ENCODE peak calls at places on chromosomes 2 and 18, in seven cellular contexts. X, T, I, C, Q, W and H are unnamed samples. For H3K27me3 and H3K9me3, the result is how much of the 10 kb centered on the place peaks cover.

GRCh38 chr2:18077211-18077610 is 198.7 kb downstream of the KCNS3 start:
- DNase-seq in C (no peak), X (no peak), T (peak), W (no peak), I (no peak), Q (no peak), H (no peak)

GRCh38 chr2:54560146-54560881 is 104.2 kb downstream of the SPTBN1 start:
- DNase-seq in T (peak), W (no peak), Q (no peak), I (peak), C (peak), X (peak), H (no peak)

GRCh38 chr2:171279983-171280790 is 119.5 kb upstream of the TLK1 start:
- DNase-seq in I (no peak), T (no peak), X (no peak), W (no peak), C (no peak), Q (peak), H (no peak)

GRCh38 chr2:239050252-239050649 is 202.4 kb downstream of the TWIST2 start:
- DNase-seq in I (no peak), X (no peak), W (no peak), T (no peak), C (no peak), Q (no peak), H (no peak)

GRCh38 chr2:220090050-220090449 is 462.6 kb downstream of the SLC4A3 start:
- DNase-seq in C (no peak), W (no peak), I (no peak), Q (no peak), T (no peak), X (no peak), H (no peak)

GRCh38 chr18:3283253-3283863 is 21.4 kb downstream of the MYL12B start:
- DNase-seq in C (no peak), I (no peak), W (no peak), Q (no peak), X (no peak), T (no peak), H (no peak)

GRCh38 chr2:215556979-215557378 is 121.1 kb upstream of the FN1 start:
- DNase-seq in X (no peak), W (no peak), C (no peak), Q (no peak), T (peak), I (peak), H (no peak)

GRCh38 chr18:2651981-2652380 is 3.5 kb upstream of the SMCHD1 start:
- DNase-seq in C (no peak), Q (no peak), T (no peak), X (no peak), I (no peak), W (no peak), H (no peak)

GRCh38 chr2:138183700-138184099 is 219.4 kb downstream of the HNMT start:
- DNase-seq in C (peak), W (no peak), T (no peak), X (no peak), I (no peak), Q (no peak), H (no peak)

GRCh38 chr18:33702625-33703024 is 124.6 kb downstream of the ASXL3 start:
- DNase-seq in C (no peak), Q (no peak), X (no peak), I (no peak), W (no peak), T (no peak), H (no peak)

GRCh38 chr18:34880882-34881852 is 160.0 kb upstream of the MAPRE2 start:
- DNase-seq in W (no peak), T (peak), X (no peak), Q (peak), I (peak), C (no peak), H (no peak)

GRCh38 chr18:36610716-36611115 is 218.1 kb downstream of the TPGS2 start:
- DNase-seq in I (peak), W (no peak), X (no peak), Q (no peak), C (peak), T (no peak), H (no peak)

GRCh38 chr18:34624551-34624950 is 85.5 kb upstream of the DTNA start:
- DNase-seq in C (no peak), X (no peak), Q (no peak), I (no peak), W (no peak), T (no peak), H (no peak)

GRCh38 chr2:8821276-8822217 is 15.9 kb downstream of the KIDINS220 start:
- DNase-seq in X (peak), Q (peak), I (peak), T (peak), C (no peak), W (peak), H (no peak)

GRCh38 chr2:188382107-188382506 is 90.4 kb downstream of the GULP1 start:
- DNase-seq in W (no peak), Q (no peak), T (peak), I (peak), X (no peak), C (no peak), H (no peak)

GRCh38 chr2:134021830-134022524 is 231.9 kb upstream of the MGAT5 start:
- DNase-seq in I (no peak), W (no peak), C (no peak), X (no peak), Q (no peak), T (no peak), H (no peak)

GRCh38 chr18:50706199-50706598 is 113.6 kb downstream of the MRO start:
- DNase-seq in X (no peak), W (no peak), I (no peak), Q (no peak), C (no peak), T (no peak), H (no peak)

GRCh38 chr18:6566338-6566911 is 151.7 kb upstream of the L3MBTL4 start:
- DNase-seq in T (no peak), I (no peak), C (peak), X (no peak), Q (no peak), W (no peak), H (no peak)

GRCh38 chr2:70469435-70469834 is 84.2 kb downstream of the TGFA start:
- DNase-seq in C (no peak), I (no peak), T (no peak), Q (no peak), W (no peak), X (no peak), H (no peak)

GRCh38 chr2:65919579-65920188 is 487.3 kb upstream of the SPRED2 start:
- DNase-seq in W (no peak), X (no peak), T (no peak), C (no peak), I (no peak), Q (no peak), H (no peak)

GRCh38 chr2:204251118-204251757 is 294.0 kb upstream of the PARD3B start:
- DNase-seq in X (no peak), C (no peak), Q (no peak), I (no peak), W (no peak), T (no peak), H (no peak)

GRCh38 chr18:41940506-41941215 is 14.4 kb upstream of the PIK3C3 start:
- DNase-seq in T (peak), C (peak), Q (no peak), W (no peak), X (no peak), I (peak), H (no peak)

GRCh38 chr2:41717883-41718282 is 329.9 kb upstream of the PKDCC start:
- DNase-seq in W (no peak), I (no peak), Q (no peak), C (no peak), T (no peak), X (no peak), H (no peak)

GRCh38 chr2:19124135-19124534 is 234.3 kb downstream of the OSR1 start:
- DNase-seq in Q (no peak), I (peak), C (no peak), W (no peak), X (no peak), T (peak), H (no peak)

GRCh38 chr18:65753520-65753919 is 2.7 kb downstream of the CDH7 start:
- DNase-seq in Q (peak), W (no peak), I (no peak), C (peak), T (peak), X (no peak), H (no peak)

GRCh38 chr18:68121308-68121707 is 593.6 kb downstream of the TMX3 start:
- DNase-seq in W (no peak), Q (no peak), I (no peak), T (peak), C (peak), X (no peak), H (no peak)

DNA sequence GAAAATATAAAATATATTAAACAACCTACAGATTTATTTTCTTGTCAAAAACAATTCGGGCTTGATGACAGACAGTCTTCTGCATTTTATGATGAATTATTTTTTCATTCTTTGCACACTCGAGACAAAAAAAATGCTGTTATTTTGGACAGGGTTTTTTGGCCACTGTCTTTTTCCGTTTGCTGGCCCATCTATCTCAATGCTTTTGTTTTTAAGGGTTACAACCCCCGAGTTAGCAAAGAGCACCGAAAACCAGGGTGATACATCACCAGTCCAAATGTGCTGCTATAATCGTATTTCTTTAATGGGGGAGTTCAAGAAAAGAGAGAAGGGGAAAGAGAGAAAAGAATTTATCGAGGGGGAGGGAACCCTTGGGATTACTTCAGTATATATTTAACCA is 7.7 kb downstream of the EVX2 start:
- DNase-seq in I (no peak), X (no peak), W (no peak), Q (no peak), T (no peak), C (no peak), H (no peak)
- H3K27me3 ChIP-seq in I (half or more), X (under half), W (half or more), Q (half or more), T (half or more), C (half or more), H (half or more)

GRCh38 chr2:88658890-88659881 is 31.9 kb upstream of the EIF2AK3 start:
- DNase-seq in Q (peak), C (no peak), T (peak), X (peak), I (peak), W (no peak), H (peak)
- H3K9me3 ChIP-seq in Q (under half), C (under half), T (under half), X (under half), I (under half), W (under half), H (under half)

DNA sequence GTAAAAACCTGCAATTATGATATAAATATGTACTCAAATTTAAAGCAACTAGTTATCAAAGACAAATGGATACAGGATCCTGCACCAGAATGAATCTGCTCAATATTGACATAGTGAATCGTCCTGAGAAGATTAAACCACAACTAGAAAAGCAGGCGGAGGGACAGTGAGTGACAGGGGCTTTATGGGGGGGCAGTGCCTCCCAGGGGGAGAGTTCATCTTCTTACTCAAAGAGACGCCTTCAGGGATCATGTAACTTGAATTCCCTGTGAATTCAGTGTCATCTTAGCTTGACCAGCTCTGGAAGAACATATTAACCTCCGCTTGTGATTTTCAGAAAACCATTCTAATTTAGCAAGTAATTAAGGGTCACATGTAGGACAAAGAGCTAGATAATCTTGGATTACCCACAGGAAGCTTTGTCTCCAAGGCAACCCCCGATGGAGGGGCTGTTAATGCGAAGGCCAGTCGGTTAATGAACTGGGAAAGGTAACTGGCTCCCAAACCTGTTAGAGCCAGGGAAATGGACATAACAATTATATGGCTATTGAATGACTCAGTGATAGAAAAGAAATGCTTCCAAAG is 17.4 kb upstream of the LMAN1 start:
- DNase-seq in W (no peak), Q (no peak), I (no peak), X (no peak), C (peak), T (no peak), H (no peak)
- H3K27me3 ChIP-seq in W (under half), Q (under half), I (under half), X (under half), C (under half), T (under half), H (under half)

DNA sequence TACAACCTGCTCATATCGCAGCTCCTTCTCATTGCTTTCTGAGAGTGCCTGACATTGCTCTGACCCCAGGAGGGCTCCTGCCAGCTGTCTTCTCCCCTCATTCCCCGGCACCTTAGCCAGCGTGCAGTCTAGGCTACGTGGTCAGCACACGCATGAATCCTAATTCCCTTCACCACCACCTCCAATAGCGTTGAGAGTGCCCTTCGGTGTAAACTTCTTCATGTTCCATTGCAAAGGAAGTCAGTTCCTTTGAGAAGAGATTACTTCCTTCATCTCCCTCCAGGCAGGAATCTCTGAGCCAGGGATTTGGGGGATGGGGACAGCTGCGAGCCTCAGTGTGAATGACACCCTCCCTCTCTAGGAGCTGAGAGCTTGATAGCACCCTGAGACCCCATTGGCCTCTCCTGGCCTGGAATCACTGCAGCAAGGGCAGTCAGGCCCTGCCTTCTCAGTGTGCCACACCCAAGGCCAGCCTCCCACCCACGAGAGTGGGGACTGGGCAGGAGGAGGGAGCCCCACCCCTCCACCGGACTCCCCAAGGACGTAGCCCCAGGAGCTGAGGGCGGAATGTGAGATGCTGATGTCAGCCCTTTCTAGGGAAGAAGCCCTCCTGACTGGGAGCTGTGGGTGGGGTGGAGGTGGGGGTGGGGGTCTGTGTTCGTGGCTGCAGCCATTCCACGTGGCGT is 53.4 kb downstream of the SLC66A2 start:
- DNase-seq in Q (no peak), T (no peak), X (peak), W (no peak), I (no peak), C (no peak), H (peak)
- H3K9me3 ChIP-seq in Q (under half), T (under half), X (under half), W (under half), I (under half), C (under half), H (under half)

GRCh38 chr2:174334278-174334715 is 457 bp upstream of the SP9 start:
- DNase-seq in W (no peak), Q (no peak), C (peak), T (no peak), X (no peak), I (no peak), H (peak)

GRCh38 chr2:174333502-174334277 is 1.1 kb upstream of the SP9 start:
- DNase-seq in W (no peak), Q (no peak), X (no peak), I (no peak), C (peak), T (no peak), H (no peak)

GRCh38 chr2:174336403-174337336 is 1.9 kb downstream of the SP9 start:
- DNase-seq in I (no peak), Q (peak), X (no peak), W (no peak), C (peak), T (no peak), H (no peak)

GRCh38 chr2:174335605-174336402 is 1.1 kb downstream of the SP9 start:
- DNase-seq in W (no peak), C (peak), T (no peak), I (no peak), Q (no peak), X (no peak), H (no peak)

DNA sequence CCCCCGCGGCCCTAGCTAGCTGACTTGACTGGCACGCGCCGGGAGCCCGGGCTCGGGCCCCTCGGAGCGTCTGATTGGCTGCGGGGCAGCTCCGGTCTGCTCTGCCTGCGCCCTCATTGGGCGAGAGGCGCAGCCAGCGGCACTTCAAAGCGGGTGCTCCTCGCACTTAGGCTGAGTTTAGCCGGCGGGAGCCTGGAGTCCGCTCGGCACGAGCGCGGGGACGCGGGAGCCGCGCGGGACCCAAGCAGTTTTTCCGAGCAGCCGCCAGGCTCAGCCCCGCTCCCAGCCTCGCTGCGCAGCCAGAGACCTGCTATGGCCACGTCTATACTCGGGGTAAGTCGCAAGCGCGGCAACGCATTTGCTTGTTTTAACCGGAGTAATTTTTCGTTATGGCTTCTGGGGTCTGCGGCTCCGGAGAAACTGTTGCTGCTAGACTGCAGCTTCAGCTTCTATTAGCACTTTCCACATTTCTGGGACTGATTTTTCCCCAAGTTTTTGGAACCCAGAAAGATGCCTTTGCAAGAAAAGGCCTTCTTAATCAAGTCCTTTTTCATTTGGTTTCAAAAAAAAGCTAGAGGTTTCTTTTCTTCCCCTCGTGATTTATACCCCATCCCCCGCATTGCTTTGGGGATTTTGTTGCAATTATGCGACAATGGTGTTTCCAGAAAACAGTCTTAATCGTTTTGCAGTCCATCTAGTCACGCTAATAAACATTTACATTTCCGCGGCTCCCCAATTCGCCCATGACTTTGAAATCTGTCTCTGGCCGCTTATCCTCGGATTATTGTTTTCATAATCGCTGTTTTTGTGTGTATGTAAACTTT is at the start of gene SP9:
- DNase-seq in Q (peak), C (peak), W (no peak), I (peak), T (peak), X (no peak), H (peak)
- H3K27me3 ChIP-seq in Q (half or more), C (half or more), W (half or more), I (half or more), T (half or more), X (under half), H (half or more)

DNA sequence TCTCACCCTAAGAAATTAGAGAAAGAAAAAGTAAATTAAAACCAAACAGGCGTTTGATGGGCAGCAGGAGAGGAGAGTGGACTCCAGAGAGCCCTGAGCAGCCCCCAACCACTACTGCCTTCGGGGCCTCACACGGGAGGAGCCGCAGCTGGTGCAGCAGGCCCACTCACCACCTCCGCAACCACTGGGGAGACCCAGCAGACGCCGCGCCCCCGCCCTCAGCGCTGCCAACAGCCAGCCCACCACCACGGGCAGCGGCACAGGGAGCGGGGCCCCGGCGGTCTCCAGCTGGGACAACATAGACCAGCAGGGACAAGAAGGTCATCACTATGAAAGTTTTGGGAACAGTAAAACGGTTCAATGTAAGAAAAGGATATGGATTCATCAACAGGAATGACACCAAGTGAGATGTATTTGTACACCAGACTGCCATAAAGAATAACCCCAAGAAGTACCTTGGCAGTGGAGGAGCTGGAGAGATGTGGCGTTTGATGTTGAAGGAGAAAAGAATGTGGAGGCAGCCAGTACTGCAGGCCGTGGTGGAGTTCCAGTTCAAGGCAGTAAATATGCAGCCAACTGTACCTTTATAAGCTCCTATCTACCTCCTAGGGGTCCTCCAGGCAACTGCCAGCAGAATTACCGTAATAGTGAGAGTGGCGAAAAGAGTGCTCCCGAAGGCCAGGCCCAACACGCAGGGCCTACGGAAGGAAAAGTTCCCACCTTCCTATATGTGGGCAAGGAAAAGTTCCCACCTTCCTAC is 76.5 kb downstream of the OLA1 start:
- DNase-seq in I (no peak), Q (no peak), W (no peak), C (no peak), X (no peak), T (no peak), H (no peak)
- H3K9me3 ChIP-seq in I (under half), Q (under half), W (under half), C (under half), X (under half), T (under half), H (under half)